ENCODE peak calls at places on chromosomes 2 and 18, in five cellular contexts. M, F, D, Z and X are unnamed samples.

GRCh38 chr2:174122185-174122584 is 126.1 kb downstream of the OLA1 start:
- DNase-seq in M (no peak), F (no peak), D (no peak), Z (no peak), X (no peak)

GRCh38 chr18:24326211-24326610 is 71.4 kb downstream of the OSBPL1A start:
- DNase-seq in M (no peak), F (peak), D (no peak), Z (no peak), X (no peak)

GRCh38 chr2:12127639-12128038 is 381.2 kb downstream of the LPIN1 start:
- DNase-seq in M (no peak), F (no peak), D (no peak), Z (no peak), X (no peak)

GRCh38 chr2:206143451-206143850 is 15.8 kb downstream of the NDUFS1 start:
- DNase-seq in M (no peak), F (no peak), D (no peak), Z (no peak), X (no peak)

GRCh38 chr2:191247381-191248057 is 2.3 kb downstream of the MYO1B start:
- DNase-seq in M (no peak), F (no peak), D (peak), Z (no peak), X (no peak)

GRCh38 chr18:69557246-69557781 is 156.6 kb downstream of the DOK6 start:
- DNase-seq in M (no peak), F (no peak), D (no peak), Z (no peak), X (no peak)

GRCh38 chr18:69725009-69725408 is 222.7 kb downstream of the CD226 start:
- DNase-seq in M (no peak), F (no peak), D (no peak), Z (no peak), X (peak)

GRCh38 chr2:68912732-68913131 is 40.0 kb downstream of the GKN2 start:
- DNase-seq in M (no peak), F (no peak), D (no peak), Z (no peak), X (no peak)

GRCh38 chr2:63855418-63856301 is 14.0 kb downstream of the UGP2 start:
- DNase-seq in M (no peak), F (no peak), D (no peak), Z (no peak), X (no peak)

GRCh38 chr2:41475959-41476358 is 571.9 kb upstream of the PKDCC start:
- DNase-seq in M (no peak), F (no peak), D (no peak), Z (no peak), X (peak)

DNA sequence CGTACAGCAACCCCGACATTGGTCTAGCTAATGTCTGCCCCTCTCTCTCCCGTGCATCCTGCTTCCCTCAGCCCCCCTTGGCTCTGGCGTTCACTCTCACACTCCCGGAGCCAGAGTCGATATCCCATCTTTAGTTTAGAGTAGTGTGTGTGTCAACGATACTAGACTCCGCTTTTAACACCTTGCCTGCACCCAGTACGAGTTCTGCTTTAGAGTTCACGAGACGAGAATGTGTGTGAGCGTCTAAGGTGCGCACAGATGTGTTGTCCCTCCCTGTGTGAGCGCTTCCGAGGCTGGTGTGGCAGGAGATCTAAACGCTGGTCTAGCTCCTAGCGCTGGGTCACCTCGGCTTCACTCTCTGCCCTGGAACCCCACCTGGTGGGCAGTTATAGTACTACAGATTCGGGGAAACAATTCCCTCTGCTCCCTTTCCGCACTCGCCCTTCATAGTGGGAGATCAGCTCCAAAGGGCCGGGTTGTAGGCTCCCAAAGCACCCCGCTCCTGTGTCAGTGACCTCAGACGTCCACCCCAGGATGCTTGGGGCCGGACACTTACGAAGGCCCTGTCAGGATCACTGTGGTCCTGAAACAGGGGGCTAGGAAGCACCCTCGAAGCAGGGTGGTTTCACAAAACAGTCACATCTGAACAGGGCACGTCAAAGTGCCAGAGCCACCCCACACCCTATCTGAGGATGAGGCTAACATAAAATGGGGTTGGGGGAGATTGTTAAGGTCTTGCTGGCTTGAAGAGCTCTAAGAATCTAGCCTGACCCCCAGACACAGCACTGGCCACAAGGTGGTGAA is 2.7 kb upstream of the CYP26B1 start:
- DNase-seq in M (peak), F (peak), D (peak), Z (peak), X (no peak)
- H3K4me3 ChIP-seq in M (no peak), F (peak), D (peak), Z (no peak), X (peak)

DNA sequence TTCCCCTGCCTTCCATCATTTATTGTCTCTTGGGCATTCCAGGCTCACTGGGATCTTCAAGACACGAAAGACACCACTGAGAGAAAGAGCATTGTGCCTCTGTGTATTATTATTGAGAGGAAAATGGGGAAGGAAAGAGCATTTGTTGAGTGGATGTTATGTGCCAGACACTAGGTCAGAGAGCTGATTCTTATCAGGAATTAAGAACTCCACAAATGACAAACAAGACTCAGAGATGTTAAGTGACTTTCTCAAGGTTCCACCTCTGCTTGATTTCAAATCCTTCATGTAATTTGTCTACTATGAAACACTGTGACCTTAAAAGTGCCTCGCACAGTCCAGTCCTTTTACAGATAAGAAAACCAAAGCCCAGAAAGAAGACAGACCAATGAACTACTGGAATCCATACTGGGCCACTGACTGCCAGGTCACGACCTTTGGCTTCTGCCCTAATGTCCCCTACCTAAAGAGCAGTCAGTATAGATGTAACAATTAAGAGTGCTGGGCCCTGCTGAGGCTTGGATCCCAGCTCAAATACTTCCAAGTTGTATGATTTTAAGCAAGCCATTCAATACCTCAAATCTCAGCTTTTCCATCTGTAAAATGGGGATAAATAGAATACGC is 11.1 kb downstream of the KLF7 start:
- DNase-seq in M (no peak), F (no peak), D (no peak), Z (no peak), X (no peak)
- H3K27ac ChIP-seq in M (no peak), F (peak), D (no peak), Z (peak), X (peak)

GRCh38 chr2:78427170-78427569 is 598.3 kb upstream of the REG3G start:
- DNase-seq in M (no peak), F (no peak), D (no peak), Z (no peak), X (no peak)

GRCh38 chr2:78431241-78431640 is 594.3 kb upstream of the REG3G start:
- DNase-seq in M (no peak), F (no peak), D (no peak), Z (no peak), X (no peak)
- TF ChIP-seq CTCF in M (no peak), F (no peak), D (no peak), Z (no peak), X (peak)

DNA sequence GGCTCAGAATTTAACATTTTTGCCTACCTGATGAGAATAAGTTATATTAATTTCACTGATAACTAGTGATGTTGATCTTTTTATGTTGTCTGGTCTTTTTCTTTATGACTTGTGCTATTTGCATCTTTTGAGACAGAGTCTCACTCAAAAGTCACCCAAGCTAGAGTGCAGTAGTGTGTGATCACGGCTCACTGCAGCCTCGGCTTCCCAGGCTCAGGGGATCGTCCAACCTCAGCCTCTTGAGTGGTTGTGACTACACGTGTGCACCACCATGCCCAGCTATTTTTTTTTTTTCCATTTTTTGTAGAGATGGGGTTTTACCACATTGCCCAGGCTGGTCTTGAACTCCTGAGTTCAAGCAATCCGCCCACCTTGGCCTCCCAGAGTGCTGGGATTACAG is 7.5 kb downstream of the SMCHD1 start:
- DNase-seq in M (no peak), F (no peak), D (no peak), Z (no peak), X (no peak)
- H3K4me3 ChIP-seq in M (no peak), F (no peak), D (no peak), Z (no peak), X (no peak)

DNA sequence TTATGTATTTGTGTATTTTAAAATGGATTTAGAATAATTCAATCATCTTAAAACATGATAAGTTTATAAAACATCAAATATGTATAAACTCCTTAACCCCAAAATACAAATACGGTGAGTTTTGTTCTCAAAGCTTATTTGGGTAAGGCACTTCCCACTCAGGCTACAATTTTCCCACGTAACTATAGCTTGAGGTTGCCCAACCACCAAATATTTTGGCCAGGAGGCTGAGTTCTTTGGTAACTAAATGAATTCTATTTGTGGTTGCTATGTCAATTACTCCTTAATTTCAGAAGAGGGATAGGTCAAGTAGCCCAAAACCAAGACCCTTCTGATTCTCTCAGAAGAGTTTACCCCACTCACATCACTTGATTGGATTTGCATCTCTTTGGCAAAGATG is 70.4 kb downstream of the MYL12B start:
- DNase-seq in M (no peak), F (no peak), D (no peak), Z (no peak), X (no peak)
- H3K27ac ChIP-seq in M (no peak), F (no peak), D (no peak), Z (no peak), X (no peak)

GRCh38 chr2:105296017-105296611 is 33.4 kb downstream of the TGFBRAP1 start:
- DNase-seq in M (no peak), F (no peak), D (no peak), Z (no peak), X (no peak)

GRCh38 chr2:105298017-105298416 is 31.5 kb downstream of the TGFBRAP1 start:
- DNase-seq in M (no peak), F (no peak), D (no peak), Z (no peak), X (no peak)

GRCh38 chr2:105301646-105302045 is 27.9 kb downstream of the TGFBRAP1 start:
- DNase-seq in M (no peak), F (no peak), D (no peak), Z (no peak), X (no peak)

GRCh38 chr2:105297211-105297610 is 32.3 kb downstream of the TGFBRAP1 start:
- DNase-seq in M (no peak), F (no peak), D (no peak), Z (no peak), X (no peak)

GRCh38 chr2:105299290-105299689 is 30.2 kb downstream of the TGFBRAP1 start:
- DNase-seq in M (no peak), F (no peak), D (no peak), Z (no peak), X (no peak)
- TF ChIP-seq CTCF in M (no peak), F (peak), D (peak), Z (no peak), X (no peak)